ENCODE peak calls at places on chromosome 1, in four cellular contexts. L is WTC11, X is GM12878, S is SK-N-SH. T is an unnamed sample.

GRCh38 chr1:179545316-179545715 is 30.4 kb downstream of the NPHS2 start:
- DNase-seq in L (no peak), X (no peak), S (no peak), T (no peak)

GRCh38 chr1:182699673-182700350 is 15.4 kb upstream of the RGS8 start:
- DNase-seq in L (peak), X (no peak), S (no peak), T (no peak)

GRCh38 chr1:229229137-229229720 is 41.7 kb upstream of the RAB4A start:
- DNase-seq in L (no peak), X (no peak), S (no peak), T (no peak)

GRCh38 chr1:234542211-234542850 is 63.4 kb upstream of the TARBP1 start:
- DNase-seq in L (no peak), X (no peak), S (no peak), T (no peak)

GRCh38 chr1:115203287-115203686 is 114.0 kb upstream of the TSPAN2 start:
- DNase-seq in L (no peak), X (no peak), S (no peak), T (no peak)

GRCh38 chr1:11569551-11569950 is 84.7 kb downstream of the FBXO2 start:
- DNase-seq in L (no peak), X (no peak), S (no peak), T (no peak)

GRCh38 chr1:241736387-241736786 is 84.3 kb downstream of the WDR64 start:
- DNase-seq in L (no peak), X (no peak), S (no peak), T (no peak)

GRCh38 chr1:171802207-171802606 is 20.7 kb downstream of the METTL13 start:
- DNase-seq in L (no peak), X (no peak), S (no peak), T (no peak)

GRCh38 chr1:244347942-244348341 is 103.8 kb downstream of the ADSS2 start:
- DNase-seq in L (no peak), X (no peak), S (no peak), T (no peak)

GRCh38 chr1:98723574-98723973 is 62.1 kb downstream of the SNX7 start:
- DNase-seq in L (no peak), X (no peak), S (no peak), T (no peak)

GRCh38 chr1:42676534-42677087 is 5.6 kb upstream of the YBX1 start:
- DNase-seq in L (no peak), X (no peak), S (no peak), T (no peak)

GRCh38 chr1:245690946-245691456 is 536.2 kb downstream of the KIF26B start:
- DNase-seq in L (no peak), X (no peak), S (no peak), T (no peak)

GRCh38 chr1:42913426-42914091 is 45.1 kb downstream of the SLC2A1 start:
- DNase-seq in L (peak), X (peak), S (peak), T (peak)

GRCh38 chr1:153614906-153615305 is 1.2 kb downstream of the S100A14 start:
- DNase-seq in L (no peak), X (no peak), S (no peak), T (no peak)

GRCh38 chr1:205301220-205301821 is 20.2 kb downstream of the NUAK2 start:
- DNase-seq in L (peak), X (no peak), S (no peak), T (no peak)

GRCh38 chr1:220151454-220151853 is 57.5 kb downstream of the IARS2 start:
- DNase-seq in L (no peak), X (no peak), S (no peak), T (no peak)

GRCh38 chr1:202589190-202589680 is 121.0 kb downstream of the SYT2 start:
- DNase-seq in L (no peak), X (no peak), S (peak), T (no peak)

GRCh38 chr1:16275591-16275990 is 38.6 kb upstream of the CPLANE2 start:
- DNase-seq in L (no peak), X (no peak), S (no peak), T (no peak)

GRCh38 chr1:218475275-218475674 is 130.1 kb downstream of the TGFB2 start:
- DNase-seq in L (no peak), X (no peak), S (no peak), T (no peak)

GRCh38 chr1:180311011-180311730 is 81.1 kb downstream of the LHX4 start:
- DNase-seq in L (no peak), X (no peak), S (no peak), T (no peak)

GRCh38 chr1:43650306-43650941 is 475 bp downstream of the KDM4A start:
- DNase-seq in L (peak), X (peak), S (peak), T (peak)

GRCh38 chr1:10663668-10664035 is 132.8 kb downstream of the CASZ1 start:
- DNase-seq in L (peak), X (no peak), S (peak), T (no peak)

GRCh38 chr1:47709302-47710074 is 271.6 kb downstream of the FOXD2 start:
- DNase-seq in L (peak), X (no peak), S (peak), T (peak)

GRCh38 chr1:231855395-231855794 is 228.8 kb downstream of the DISC1 start:
- DNase-seq in L (no peak), X (no peak), S (no peak), T (no peak)

GRCh38 chr1:229857585-229857984 is 209.5 kb upstream of the GALNT2 start:
- DNase-seq in L (no peak), X (no peak), S (no peak), T (no peak)

GRCh38 chr1:21913763-21914162 is 23.3 kb downstream of the HSPG2 start:
- DNase-seq in L (no peak), X (no peak), S (no peak), T (no peak)

GRCh38 chr1:199742547-199742946 is 285.0 kb upstream of the NR5A2 start:
- DNase-seq in L (no peak), X (no peak), S (no peak), T (no peak)

GRCh38 chr1:109878531-109878930 is 32.1 kb upstream of the CSF1 start:
- DNase-seq in L (no peak), X (no peak), S (no peak), T (no peak)

GRCh38 chr1:165376041-165376810 is 19.7 kb upstream of the LMX1A start:
- DNase-seq in L (peak), X (no peak), S (no peak), T (peak)

GRCh38 chr1:78375996-78376395 is 114.8 kb upstream of the PTGFR start:
- DNase-seq in L (no peak), X (no peak), S (no peak), T (no peak)

GRCh38 chr1:11581455-11581854 is 72.8 kb downstream of the FBXO2 start:
- DNase-seq in L (no peak), X (no peak), S (no peak), T (no peak)

GRCh38 chr1:65398083-65398482 is 22.4 kb upstream of the LEPR start:
- DNase-seq in L (no peak), X (no peak), S (no peak), T (no peak)

GRCh38 chr1:65399003-65399402 is 21.5 kb upstream of the LEPR start:
- DNase-seq in L (no peak), X (no peak), S (no peak), T (no peak)

GRCh38 chr1:65393345-65393744 is 27.1 kb upstream of the LEPR start:
- DNase-seq in L (no peak), X (peak), S (no peak), T (peak)

GRCh38 chr1:65393928-65394327 is 26.5 kb upstream of the LEPR start:
- DNase-seq in L (no peak), X (no peak), S (no peak), T (no peak)

GRCh38 chr1:65395887-65396612 is 24.4 kb upstream of the LEPR start:
- DNase-seq in L (no peak), X (no peak), S (no peak), T (no peak)
- TF ChIP-seq USF1 in L (no peak), X (no peak), S (no peak), T (no peak)

GRCh38 chr1:227547604-227548397 is 15.6 kb upstream of the ZNF678 start:
- DNase-seq in L (no peak), X (no peak), S (no peak), T (no peak)
- TF ChIP-seq USF1 in L (no peak), X (no peak), S (no peak), T (no peak)

DNA sequence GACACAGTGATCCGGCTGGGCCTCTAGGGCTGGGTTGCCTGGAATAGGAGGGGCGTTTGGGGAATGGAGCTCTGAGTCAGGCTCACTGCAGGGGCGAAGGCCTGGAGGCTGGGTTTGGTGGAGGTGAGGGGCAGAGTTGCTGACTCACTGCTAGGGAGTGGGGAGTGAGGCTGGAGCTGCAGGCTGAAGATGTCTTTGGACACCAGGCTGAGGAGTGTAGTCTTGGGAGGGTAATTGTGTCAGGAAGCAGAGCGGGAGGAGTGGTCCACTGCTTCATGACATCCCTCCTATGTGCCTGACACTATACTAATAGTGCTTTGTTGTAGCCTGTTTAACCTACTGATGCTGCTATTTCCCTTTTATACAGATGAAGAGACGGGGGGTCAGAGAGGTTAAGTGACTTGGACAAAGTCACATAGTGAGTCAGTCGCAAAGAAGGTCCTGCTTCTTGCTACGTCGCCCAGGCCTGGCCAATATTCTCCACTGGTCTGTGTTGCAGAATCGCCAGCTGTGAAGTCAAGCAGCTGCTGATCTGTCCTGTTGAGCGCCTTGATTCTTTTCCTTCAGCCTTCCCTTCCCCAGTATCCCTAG is 13.6 kb downstream of the ACTL8 start:
- DNase-seq in L (no peak), X (no peak), S (no peak), T (peak)
- TF ChIP-seq USF1 in L (no peak), X (no peak), S (no peak), T (no peak)

GRCh38 chr1:226590626-226591025 is 42.1 kb downstream of the STUM start:
- DNase-seq in L (no peak), X (no peak), S (no peak), T (no peak)

GRCh38 chr1:226589008-226589733 is 40.6 kb downstream of the STUM start:
- DNase-seq in L (no peak), X (no peak), S (no peak), T (no peak)

GRCh38 chr1:226596531-226597165 is 48.1 kb downstream of the STUM start:
- DNase-seq in L (no peak), X (no peak), S (no peak), T (peak)

GRCh38 chr1:226597616-226598454 is 49.3 kb downstream of the STUM start:
- DNase-seq in L (no peak), X (no peak), S (no peak), T (no peak)

DNA sequence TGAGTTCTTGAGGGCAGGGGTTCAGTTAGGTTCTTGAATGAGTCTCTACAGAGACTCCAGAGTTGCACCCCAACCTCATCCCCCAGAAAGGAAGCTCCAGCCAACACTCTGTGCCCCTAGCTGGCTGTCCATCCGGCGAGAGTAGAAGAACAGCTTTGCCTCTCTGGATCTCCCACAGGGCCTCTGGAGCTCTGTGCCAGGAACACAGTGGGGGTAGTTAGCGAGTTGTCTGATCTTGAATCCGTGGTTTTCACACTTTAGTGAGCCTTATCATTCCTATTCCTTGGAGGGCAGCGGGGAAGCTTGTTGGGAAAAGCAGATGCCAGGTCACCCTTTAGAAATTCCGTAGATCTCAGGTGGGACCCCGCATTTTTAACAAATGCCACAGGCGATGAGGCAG is 45.0 kb downstream of the STUM start:
- DNase-seq in L (no peak), X (no peak), S (no peak), T (no peak)
- TF ChIP-seq USF1 in L (no peak), X (no peak), S (no peak), T (no peak)

GRCh38 chr1:27999055-27999454 is 39.3 kb downstream of the XKR8 start:
- DNase-seq in L (no peak), X (no peak), S (no peak), T (no peak)
- TF ChIP-seq USF1 in L (no peak), X (no peak), S (no peak), T (no peak)

DNA sequence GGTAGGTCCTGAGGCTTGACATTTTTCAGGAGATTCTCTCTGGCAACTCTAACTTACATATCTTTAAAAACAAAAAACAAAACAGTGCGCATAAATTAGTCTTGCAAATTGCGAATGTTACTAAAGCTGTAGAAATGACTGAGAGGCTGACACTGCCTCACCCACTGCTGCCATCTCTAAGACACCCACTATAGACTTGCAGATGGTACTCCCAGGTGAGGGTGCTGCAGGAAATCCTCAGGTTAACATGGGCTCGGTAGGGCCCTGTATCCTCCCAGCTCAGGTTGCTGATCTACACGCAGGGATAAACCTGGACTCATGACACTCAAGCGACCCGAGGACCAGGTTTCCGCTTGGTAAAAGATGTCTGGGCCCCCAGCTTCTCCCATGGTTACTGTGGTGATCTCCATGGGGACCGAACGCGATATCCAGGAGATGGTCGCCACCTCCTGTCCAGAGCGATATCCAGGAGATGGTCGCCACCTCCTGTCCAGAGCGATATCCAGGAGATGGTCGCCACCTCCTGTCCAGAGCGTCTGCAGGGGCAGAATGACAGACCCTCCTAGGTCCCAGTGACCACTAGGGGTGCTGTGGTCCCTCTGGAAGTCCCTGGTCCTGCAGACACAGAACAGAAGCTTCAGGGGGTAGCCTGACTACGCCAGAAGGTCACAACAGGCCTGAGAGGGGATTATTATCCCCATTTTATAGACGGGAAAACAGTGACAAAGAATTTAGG is 16.1 kb upstream of the LY9 start:
- DNase-seq in L (peak), X (no peak), S (peak), T (peak)
- TF ChIP-seq USF1 in L (no peak), X (no peak), S (no peak), T (no peak)

DNA sequence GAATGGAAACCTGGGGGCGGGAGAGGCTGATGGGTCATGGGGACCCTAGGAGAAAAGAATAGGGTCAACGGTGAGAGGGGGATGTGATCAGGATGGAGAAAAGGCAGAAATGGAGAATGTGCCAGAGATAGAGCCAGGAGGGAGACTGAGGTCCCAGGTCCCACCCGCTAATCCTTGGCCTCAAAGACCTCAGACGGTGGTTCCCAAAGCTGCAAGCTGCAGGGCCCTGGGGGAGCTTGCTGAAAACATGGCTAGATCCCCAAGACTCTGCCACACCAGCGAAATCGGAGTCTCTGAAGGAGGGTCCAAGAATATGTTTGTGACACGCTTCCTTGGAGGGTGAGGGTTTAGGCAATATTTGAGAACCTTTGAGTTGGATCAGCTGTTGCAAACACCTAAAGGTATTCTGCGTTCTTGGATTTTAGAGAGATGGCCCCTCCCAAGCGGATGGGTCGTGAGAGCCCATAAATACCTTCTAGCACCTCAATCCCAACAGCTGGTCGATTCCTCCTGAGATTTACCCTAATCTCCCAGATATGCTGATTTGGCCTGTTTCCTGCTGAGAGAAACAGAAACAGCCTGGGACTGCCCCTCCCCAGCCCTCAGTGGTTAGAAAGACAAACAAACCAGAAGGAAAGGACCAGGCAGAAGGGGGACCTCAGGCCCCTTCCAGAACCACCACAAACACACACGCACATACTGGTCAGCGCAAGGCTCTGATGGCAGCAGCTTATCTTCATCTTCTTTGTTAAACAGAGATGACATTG is 3.5 kb downstream of the C1orf232 start:
- DNase-seq in L (no peak), X (no peak), S (no peak), T (no peak)
- TF ChIP-seq USF1 in L (no peak), X (no peak), S (no peak), T (no peak)